ENCODE peak calls at places on chromosomes 5 and 9, in ten cellular contexts. One of them, this sample, is unnamed.

GRCh38 chr9:129318121-129319075 is 140.3 kb upstream of the IER5L start:
- DNase-seq in skeletal muscle cell: no peak
- DNase-seq in astrocyte of the hippocampus: no peak
- DNase-seq in activated effector memory CD4-positive, alpha-beta T cell treated with Interleukin-2 at 50 U/mL for 16 hours: no peak
- DNase-seq in stimulated activated naive B cell treated with anti-CD40 and anti-IgM and Interleukin-4, amounts not matched to agents 10 μg/mL and 1 μg/mL and 100 μg/mL, for 72 hours: no peak
- DNase-seq in fibroblast of pulmonary artery: no peak
- DNase-seq in effector memory CD4-positive, alpha-beta T cell: no peak
- DNase-seq in stimulated activated CD4-positive, alpha-beta T cell treated with anti-CD3 and anti-CD28 coated beads, Interleukin-2, amount 100 ng/mL, for 48 hours: no peak
- DNase-seq in NCI-H1092: no peak
- DNase-seq in OCI-LY7: no peak
- DNase-seq in this sample: no peak

GRCh38 chr9:79946718-79947117 is 375.0 kb downstream of the TLE4 start:
- DNase-seq in fibroblast of pulmonary artery: peak
- DNase-seq in stimulated activated naive B cell treated with anti-CD40 and anti-IgM and Interleukin-4, amounts not matched to agents 10 μg/mL and 1 μg/mL and 100 μg/mL, for 72 hours: no peak
- DNase-seq in astrocyte of the hippocampus: peak
- DNase-seq in OCI-LY7: no peak
- DNase-seq in effector memory CD4-positive, alpha-beta T cell: no peak
- DNase-seq in NCI-H1092: no peak
- DNase-seq in skeletal muscle cell: peak
- DNase-seq in stimulated activated CD4-positive, alpha-beta T cell treated with anti-CD3 and anti-CD28 coated beads, Interleukin-2, amount 100 ng/mL, for 48 hours: no peak
- DNase-seq in activated effector memory CD4-positive, alpha-beta T cell treated with Interleukin-2 at 50 U/mL for 16 hours: no peak
- DNase-seq in this sample: no peak

GRCh38 chr9:133186736-133187135 is 22.3 kb downstream of the OBP2B start:
- DNase-seq in activated effector memory CD4-positive, alpha-beta T cell treated with Interleukin-2 at 50 U/mL for 16 hours: no peak
- DNase-seq in stimulated activated CD4-positive, alpha-beta T cell treated with anti-CD3 and anti-CD28 coated beads, Interleukin-2, amount 100 ng/mL, for 48 hours: no peak
- DNase-seq in astrocyte of the hippocampus: no peak
- DNase-seq in NCI-H1092: no peak
- DNase-seq in skeletal muscle cell: no peak
- DNase-seq in fibroblast of pulmonary artery: no peak
- DNase-seq in OCI-LY7: no peak
- DNase-seq in stimulated activated naive B cell treated with anti-CD40 and anti-IgM and Interleukin-4, amounts not matched to agents 10 μg/mL and 1 μg/mL and 100 μg/mL, for 72 hours: no peak
- DNase-seq in effector memory CD4-positive, alpha-beta T cell: no peak
- DNase-seq in this sample: no peak

GRCh38 chr9:91994422-91994821 is 44.4 kb upstream of the ROR2 start:
- DNase-seq in skeletal muscle cell: no peak
- DNase-seq in astrocyte of the hippocampus: no peak
- DNase-seq in effector memory CD4-positive, alpha-beta T cell: no peak
- DNase-seq in fibroblast of pulmonary artery: no peak
- DNase-seq in stimulated activated naive B cell treated with anti-CD40 and anti-IgM and Interleukin-4, amounts not matched to agents 10 μg/mL and 1 μg/mL and 100 μg/mL, for 72 hours: no peak
- DNase-seq in activated effector memory CD4-positive, alpha-beta T cell treated with Interleukin-2 at 50 U/mL for 16 hours: no peak
- DNase-seq in OCI-LY7: no peak
- DNase-seq in stimulated activated CD4-positive, alpha-beta T cell treated with anti-CD3 and anti-CD28 coated beads, Interleukin-2, amount 100 ng/mL, for 48 hours: no peak
- DNase-seq in NCI-H1092: no peak
- DNase-seq in this sample: peak

GRCh38 chr9:120324996-120325642 is 254.8 kb downstream of the CDK5RAP2 start:
- DNase-seq in stimulated activated naive B cell treated with anti-CD40 and anti-IgM and Interleukin-4, amounts not matched to agents 10 μg/mL and 1 μg/mL and 100 μg/mL, for 72 hours: peak
- DNase-seq in NCI-H1092: peak
- DNase-seq in OCI-LY7: peak
- DNase-seq in astrocyte of the hippocampus: no peak
- DNase-seq in fibroblast of pulmonary artery: no peak
- DNase-seq in stimulated activated CD4-positive, alpha-beta T cell treated with anti-CD3 and anti-CD28 coated beads, Interleukin-2, amount 100 ng/mL, for 48 hours: no peak
- DNase-seq in activated effector memory CD4-positive, alpha-beta T cell treated with Interleukin-2 at 50 U/mL for 16 hours: no peak
- DNase-seq in effector memory CD4-positive, alpha-beta T cell: no peak
- DNase-seq in skeletal muscle cell: no peak
- DNase-seq in this sample: peak

GRCh38 chr9:83027153-83027867 is 35.6 kb downstream of the RASEF start:
- DNase-seq in astrocyte of the hippocampus: peak
- DNase-seq in stimulated activated CD4-positive, alpha-beta T cell treated with anti-CD3 and anti-CD28 coated beads, Interleukin-2, amount 100 ng/mL, for 48 hours: no peak
- DNase-seq in NCI-H1092: no peak
- DNase-seq in fibroblast of pulmonary artery: peak
- DNase-seq in activated effector memory CD4-positive, alpha-beta T cell treated with Interleukin-2 at 50 U/mL for 16 hours: no peak
- DNase-seq in stimulated activated naive B cell treated with anti-CD40 and anti-IgM and Interleukin-4, amounts not matched to agents 10 μg/mL and 1 μg/mL and 100 μg/mL, for 72 hours: no peak
- DNase-seq in effector memory CD4-positive, alpha-beta T cell: no peak
- DNase-seq in skeletal muscle cell: peak
- DNase-seq in OCI-LY7: no peak
- DNase-seq in this sample: no peak

GRCh38 chr5:95670568-95670967 is 12.2 kb downstream of the SPATA9 start:
- DNase-seq in OCI-LY7: no peak
- DNase-seq in stimulated activated naive B cell treated with anti-CD40 and anti-IgM and Interleukin-4, amounts not matched to agents 10 μg/mL and 1 μg/mL and 100 μg/mL, for 72 hours: no peak
- DNase-seq in activated effector memory CD4-positive, alpha-beta T cell treated with Interleukin-2 at 50 U/mL for 16 hours: no peak
- DNase-seq in stimulated activated CD4-positive, alpha-beta T cell treated with anti-CD3 and anti-CD28 coated beads, Interleukin-2, amount 100 ng/mL, for 48 hours: no peak
- DNase-seq in NCI-H1092: no peak
- DNase-seq in fibroblast of pulmonary artery: peak
- DNase-seq in effector memory CD4-positive, alpha-beta T cell: no peak
- DNase-seq in skeletal muscle cell: no peak
- DNase-seq in astrocyte of the hippocampus: peak
- DNase-seq in this sample: no peak

GRCh38 chr9:135252980-135253304 is 165.5 kb downstream of the OLFM1 start:
- DNase-seq in OCI-LY7: no peak
- DNase-seq in stimulated activated naive B cell treated with anti-CD40 and anti-IgM and Interleukin-4, amounts not matched to agents 10 μg/mL and 1 μg/mL and 100 μg/mL, for 72 hours: no peak
- DNase-seq in astrocyte of the hippocampus: no peak
- DNase-seq in fibroblast of pulmonary artery: no peak
- DNase-seq in effector memory CD4-positive, alpha-beta T cell: no peak
- DNase-seq in activated effector memory CD4-positive, alpha-beta T cell treated with Interleukin-2 at 50 U/mL for 16 hours: no peak
- DNase-seq in skeletal muscle cell: no peak
- DNase-seq in NCI-H1092: no peak
- DNase-seq in stimulated activated CD4-positive, alpha-beta T cell treated with anti-CD3 and anti-CD28 coated beads, Interleukin-2, amount 100 ng/mL, for 48 hours: no peak
- DNase-seq in this sample: no peak

GRCh38 chr5:171689853-171690417 is 95.7 kb upstream of the SMIM23 start:
- DNase-seq in effector memory CD4-positive, alpha-beta T cell: no peak
- DNase-seq in stimulated activated CD4-positive, alpha-beta T cell treated with anti-CD3 and anti-CD28 coated beads, Interleukin-2, amount 100 ng/mL, for 48 hours: no peak
- DNase-seq in skeletal muscle cell: no peak
- DNase-seq in fibroblast of pulmonary artery: no peak
- DNase-seq in NCI-H1092: no peak
- DNase-seq in astrocyte of the hippocampus: no peak
- DNase-seq in OCI-LY7: no peak
- DNase-seq in activated effector memory CD4-positive, alpha-beta T cell treated with Interleukin-2 at 50 U/mL for 16 hours: no peak
- DNase-seq in stimulated activated naive B cell treated with anti-CD40 and anti-IgM and Interleukin-4, amounts not matched to agents 10 μg/mL and 1 μg/mL and 100 μg/mL, for 72 hours: no peak
- DNase-seq in this sample: no peak

GRCh38 chr9:129493714-129494047 is 127.2 kb downstream of the C9orf50 start:
- DNase-seq in stimulated activated naive B cell treated with anti-CD40 and anti-IgM and Interleukin-4, amounts not matched to agents 10 μg/mL and 1 μg/mL and 100 μg/mL, for 72 hours: no peak
- DNase-seq in OCI-LY7: no peak
- DNase-seq in NCI-H1092: no peak
- DNase-seq in astrocyte of the hippocampus: no peak
- DNase-seq in stimulated activated CD4-positive, alpha-beta T cell treated with anti-CD3 and anti-CD28 coated beads, Interleukin-2, amount 100 ng/mL, for 48 hours: no peak
- DNase-seq in skeletal muscle cell: no peak
- DNase-seq in fibroblast of pulmonary artery: no peak
- DNase-seq in activated effector memory CD4-positive, alpha-beta T cell treated with Interleukin-2 at 50 U/mL for 16 hours: no peak
- DNase-seq in effector memory CD4-positive, alpha-beta T cell: no peak
- DNase-seq in this sample: no peak

GRCh38 chr9:16726023-16726422 is 144.4 kb downstream of the BNC2 start:
- DNase-seq in stimulated activated naive B cell treated with anti-CD40 and anti-IgM and Interleukin-4, amounts not matched to agents 10 μg/mL and 1 μg/mL and 100 μg/mL, for 72 hours: no peak
- DNase-seq in skeletal muscle cell: no peak
- DNase-seq in astrocyte of the hippocampus: peak
- DNase-seq in effector memory CD4-positive, alpha-beta T cell: no peak
- DNase-seq in stimulated activated CD4-positive, alpha-beta T cell treated with anti-CD3 and anti-CD28 coated beads, Interleukin-2, amount 100 ng/mL, for 48 hours: no peak
- DNase-seq in fibroblast of pulmonary artery: peak
- DNase-seq in OCI-LY7: no peak
- DNase-seq in activated effector memory CD4-positive, alpha-beta T cell treated with Interleukin-2 at 50 U/mL for 16 hours: no peak
- DNase-seq in NCI-H1092: no peak
- DNase-seq in this sample: no peak

GRCh38 chr5:17305964-17306725 is 88.7 kb downstream of the BASP1 start:
- DNase-seq in OCI-LY7: no peak
- DNase-seq in stimulated activated CD4-positive, alpha-beta T cell treated with anti-CD3 and anti-CD28 coated beads, Interleukin-2, amount 100 ng/mL, for 48 hours: no peak
- DNase-seq in stimulated activated naive B cell treated with anti-CD40 and anti-IgM and Interleukin-4, amounts not matched to agents 10 μg/mL and 1 μg/mL and 100 μg/mL, for 72 hours: no peak
- DNase-seq in fibroblast of pulmonary artery: peak
- DNase-seq in effector memory CD4-positive, alpha-beta T cell: no peak
- DNase-seq in NCI-H1092: no peak
- DNase-seq in activated effector memory CD4-positive, alpha-beta T cell treated with Interleukin-2 at 50 U/mL for 16 hours: no peak
- DNase-seq in astrocyte of the hippocampus: peak
- DNase-seq in skeletal muscle cell: peak
- DNase-seq in this sample: no peak

GRCh38 chr9:98360176-98360708 is 104.8 kb upstream of the TBC1D2 start:
- DNase-seq in activated effector memory CD4-positive, alpha-beta T cell treated with Interleukin-2 at 50 U/mL for 16 hours: no peak
- DNase-seq in astrocyte of the hippocampus: no peak
- DNase-seq in fibroblast of pulmonary artery: no peak
- DNase-seq in effector memory CD4-positive, alpha-beta T cell: no peak
- DNase-seq in skeletal muscle cell: no peak
- DNase-seq in NCI-H1092: no peak
- DNase-seq in stimulated activated naive B cell treated with anti-CD40 and anti-IgM and Interleukin-4, amounts not matched to agents 10 μg/mL and 1 μg/mL and 100 μg/mL, for 72 hours: no peak
- DNase-seq in OCI-LY7: no peak
- DNase-seq in stimulated activated CD4-positive, alpha-beta T cell treated with anti-CD3 and anti-CD28 coated beads, Interleukin-2, amount 100 ng/mL, for 48 hours: no peak
- DNase-seq in this sample: no peak

This sample was measured in NCI-H2029.